ENCODE peak calls at places on chromosome 15, in six cellular contexts. G, S, A, V, B and Y are unnamed samples.

GRCh38 chr15:95252404-95252803 is 1021.0 kb downstream of the MCTP2 start:
- DNase-seq in S (peak), A (no peak), V (no peak), B (no peak), G (no peak), Y (no peak)

GRCh38 chr15:38299216-38299615 is 46.6 kb downstream of the SPRED1 start:
- DNase-seq in V (no peak), G (no peak), B (no peak), S (no peak), A (no peak), Y (no peak)

GRCh38 chr15:41581110-41581509 is 22.1 kb downstream of the TYRO3 start:
- DNase-seq in G (no peak), S (peak), B (no peak), A (peak), V (no peak), Y (no peak)

GRCh38 chr15:100256096-100256984 is 85.4 kb downstream of the ADAMTS17 start:
- DNase-seq in S (no peak), A (no peak), B (no peak), G (no peak), V (no peak), Y (no peak)

GRCh38 chr15:66767370-66767769 is 65.3 kb downstream of the SMAD6 start:
- DNase-seq in G (no peak), B (no peak), V (no peak), S (no peak), A (no peak), Y (no peak)

GRCh38 chr15:72474466-72474911 is 359 bp downstream of the ARIH1 start:
- DNase-seq in G (no peak), V (peak), S (no peak), A (no peak), B (no peak), Y (no peak)

GRCh38 chr15:73994912-73995622 is 551 bp downstream of the PML start:
- DNase-seq in B (no peak), G (no peak), S (no peak), A (no peak), V (no peak), Y (no peak)

GRCh38 chr15:81504170-81504905 is 130.3 kb upstream of the TMC3 start:
- DNase-seq in V (no peak), B (no peak), A (no peak), S (peak), G (no peak), Y (no peak)

GRCh38 chr15:78070049-78070698 is 7.3 kb downstream of the TBC1D2B start:
- DNase-seq in S (peak), A (no peak), G (no peak), V (no peak), B (no peak), Y (no peak)

GRCh38 chr15:57541805-57542504 is 49.7 kb upstream of the MYZAP start:
- DNase-seq in A (peak), S (peak), V (peak), G (no peak), B (no peak), Y (no peak)

GRCh38 chr15:65132841-65133549 is 613 bp downstream of the PDCD7 start:
- DNase-seq in B (no peak), V (peak), S (peak), G (no peak), A (peak), Y (no peak)

GRCh38 chr15:45181491-45182285 is 6.1 kb downstream of the SHF start:
- DNase-seq in G (no peak), B (no peak), A (no peak), V (peak), S (no peak), Y (no peak)

GRCh38 chr15:66387176-66388056 is 704 bp downstream of the MAP2K1 start:
- DNase-seq in V (peak), A (peak), B (no peak), S (peak), G (no peak), Y (no peak)

GRCh38 chr15:73328986-73329385 is 39.8 kb downstream of the HCN4 start:
- DNase-seq in G (no peak), B (no peak), A (no peak), V (no peak), S (no peak), Y (no peak)

GRCh38 chr15:63759752-63760151 is 74.0 kb downstream of the HERC1 start:
- DNase-seq in V (peak), B (no peak), G (no peak), A (no peak), S (no peak), Y (no peak)

GRCh38 chr15:95559875-95560394 is 770.6 kb upstream of the NR2F2 start:
- DNase-seq in B (peak), A (peak), G (peak), S (peak), V (no peak), Y (no peak)

GRCh38 chr15:59283717-59284336 is 77.2 kb downstream of the LDHAL6B start:
- DNase-seq in V (no peak), G (peak), B (no peak), S (peak), A (peak), Y (no peak)

GRCh38 chr15:38193496-38193895 is 59.1 kb upstream of the SPRED1 start:
- DNase-seq in A (no peak), G (no peak), S (peak), B (no peak), V (no peak), Y (no peak)

GRCh38 chr15:26772588-26773484 is at the start of gene GABRB3:
- DNase-seq in B (no peak), S (no peak), V (peak), G (no peak), A (peak), Y (no peak)

GRCh38 chr15:64460737-64461576 is 579 bp downstream of the ZNF609 start:
- DNase-seq in V (peak), G (no peak), A (peak), B (peak), S (peak), Y (no peak)

GRCh38 chr15:96330064-96330449 is 443 bp upstream of the NR2F2 start:
- DNase-seq in G (no peak), S (peak), V (no peak), A (peak), B (no peak), Y (no peak)

GRCh38 chr15:71892335-71892734 is 82.0 kb downstream of the NR2E3 start:
- DNase-seq in A (no peak), B (no peak), S (no peak), V (no peak), G (no peak), Y (no peak)

GRCh38 chr15:92603743-92604470 is 51.7 kb downstream of the FAM174B start:
- DNase-seq in A (no peak), V (no peak), B (no peak), S (peak), G (no peak), Y (no peak)

GRCh38 chr15:98717942-98718341 is 69.6 kb downstream of the IGF1R start:
- DNase-seq in S (no peak), G (no peak), A (no peak), B (no peak), V (no peak), Y (no peak)

GRCh38 chr15:52797625-52798501 is 7.7 kb upstream of the ONECUT1 start:
- DNase-seq in A (no peak), S (no peak), G (no peak), B (no peak), V (no peak), Y (no peak)

GRCh38 chr15:101022876-101023275 is 103.7 kb downstream of the LRRK1 start:
- DNase-seq in S (no peak), A (no peak), G (no peak), V (no peak), B (no peak), Y (no peak)

GRCh38 chr15:75947117-75947516 is 43.4 kb downstream of the FBXO22 start:
- DNase-seq in B (peak), V (no peak), G (peak), S (peak), A (peak), Y (no peak)

GRCh38 chr15:36878745-36879262 is 221.5 kb downstream of the MEIS2 start:
- DNase-seq in B (no peak), A (no peak), G (no peak), S (no peak), V (no peak), Y (no peak)

GRCh38 chr15:36879568-36880225 is 220.7 kb downstream of the MEIS2 start:
- DNase-seq in V (no peak), S (no peak), B (no peak), A (no peak), G (no peak), Y (no peak)

GRCh38 chr15:36880913-36881290 is 219.4 kb downstream of the MEIS2 start:
- DNase-seq in S (no peak), A (no peak), B (no peak), G (no peak), V (no peak), Y (no peak)

GRCh38 chr15:36882487-36883108 is 217.8 kb downstream of the MEIS2 start:
- DNase-seq in G (no peak), A (no peak), S (peak), B (no peak), V (no peak), Y (no peak)

DNA sequence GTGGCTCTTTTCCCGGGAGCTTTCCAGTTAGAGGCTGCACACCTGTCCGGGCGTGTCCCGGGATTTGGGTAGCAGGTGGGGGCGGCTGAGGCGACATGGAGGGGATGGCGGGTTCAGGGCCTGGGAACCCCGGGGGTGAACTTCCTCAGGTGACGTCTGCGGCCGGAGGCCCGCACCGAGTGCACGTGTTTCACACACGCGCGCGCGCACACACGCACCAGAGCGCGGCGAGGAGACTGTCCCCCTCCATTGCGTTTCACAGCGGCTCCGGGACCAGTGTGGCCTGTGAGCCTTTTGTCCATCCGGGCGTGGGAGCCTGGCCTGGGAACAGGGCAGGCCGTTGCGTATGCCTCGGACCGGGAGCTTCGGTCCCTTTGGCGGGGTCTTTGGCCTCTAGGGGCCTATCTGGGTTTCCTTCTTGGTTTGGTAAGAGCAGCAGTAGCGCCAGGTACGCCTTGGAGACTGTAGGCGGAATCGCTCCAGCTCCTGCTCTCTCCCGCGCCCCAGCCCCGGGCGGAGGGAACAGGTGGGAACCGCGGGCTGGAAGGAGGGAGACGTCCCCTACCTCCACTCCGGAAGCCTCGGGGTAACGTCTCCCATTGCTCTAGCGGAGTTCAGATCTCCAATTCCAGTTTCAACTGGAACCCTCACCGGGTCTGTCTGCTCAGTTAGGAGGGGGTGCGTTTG is 220.0 kb downstream of the MEIS2 start:
- DNase-seq in G (no peak), B (no peak), S (no peak), A (no peak), V (no peak), Y (no peak)
- TF ChIP-seq CTCF in G (no peak), B (no peak), S (no peak), A (no peak), V (no peak), Y (no peak)

GRCh38 chr15:85667491-85668424 is 127.0 kb downstream of the KLHL25 start:
- DNase-seq in B (peak), V (no peak), A (peak), S (peak), G (peak), Y (no peak)
- H3K4me3 ChIP-seq in B (no peak), V (no peak), A (peak), S (no peak), G (no peak), Y (no peak)

GRCh38 chr15:80459380-80459779 is 55.2 kb downstream of the ARNT2 start:
- DNase-seq in V (no peak), B (no peak), A (no peak), S (no peak), G (no peak), Y (no peak)

GRCh38 chr15:80462836-80463512 is 58.8 kb downstream of the ARNT2 start:
- DNase-seq in G (no peak), S (no peak), V (no peak), A (no peak), B (no peak), Y (no peak)

GRCh38 chr15:80462111-80462510 is 57.9 kb downstream of the ARNT2 start:
- DNase-seq in S (no peak), A (no peak), B (no peak), V (no peak), G (no peak), Y (no peak)

GRCh38 chr15:80464952-80465645 is 60.9 kb downstream of the ARNT2 start:
- DNase-seq in S (no peak), B (no peak), G (no peak), A (no peak), V (no peak), Y (no peak)

GRCh38 chr15:80461370-80462060 is 57.3 kb downstream of the ARNT2 start:
- DNase-seq in S (no peak), B (no peak), V (no peak), G (no peak), A (no peak), Y (no peak)
- TF ChIP-seq CTCF in S (no peak), B (no peak), V (no peak), G (no peak), A (no peak), Y (no peak)

GRCh38 chr15:33311312-33311971 is 675 bp downstream of the RYR3 start:
- DNase-seq in S (no peak), B (no peak), V (no peak), A (no peak), G (no peak), Y (no peak)
- H3K4me3 ChIP-seq in S (no peak), B (peak), V (no peak), A (peak), G (peak), Y (no peak)

DNA sequence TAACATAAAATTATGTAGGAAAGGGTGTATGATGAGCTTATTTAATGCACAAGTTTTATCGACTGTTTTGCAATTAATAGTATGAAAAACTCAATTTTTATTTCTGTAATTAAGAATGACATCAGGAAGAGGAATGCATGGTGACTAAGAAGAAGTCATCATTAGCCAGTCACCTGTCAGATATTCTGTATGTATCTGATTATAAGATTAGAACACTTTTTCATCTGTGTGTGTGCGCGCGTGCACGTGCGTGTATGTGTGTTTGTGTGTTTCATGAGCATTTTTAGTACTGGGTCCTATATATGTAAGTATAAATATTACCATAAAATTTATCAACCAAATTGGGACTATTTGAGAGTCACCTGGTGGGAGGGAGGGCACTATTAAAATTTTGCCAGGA is 5.0 kb upstream of the ABHD2 start:
- DNase-seq in G (no peak), S (peak), B (no peak), V (no peak), A (no peak), Y (no peak)
- TF ChIP-seq CTCF in G (no peak), S (no peak), B (no peak), V (no peak), A (no peak), Y (no peak)

GRCh38 chr15:62054979-62055378 is 5.3 kb downstream of the VPS13C start:
- DNase-seq in A (no peak), G (no peak), S (no peak), V (no peak), B (no peak), Y (no peak)

GRCh38 chr15:62052714-62053113 is 7.5 kb downstream of the VPS13C start:
- DNase-seq in B (no peak), A (no peak), S (no peak), V (no peak), G (no peak), Y (no peak)

GRCh38 chr15:62050118-62050517 is 10.1 kb downstream of the VPS13C start:
- DNase-seq in A (no peak), V (no peak), S (no peak), B (no peak), G (no peak), Y (no peak)

GRCh38 chr15:62051166-62051565 is 9.1 kb downstream of the VPS13C start:
- DNase-seq in V (no peak), A (no peak), G (no peak), B (no peak), S (no peak), Y (no peak)

GRCh38 chr15:62053439-62054085 is 6.7 kb downstream of the VPS13C start:
- DNase-seq in B (no peak), S (no peak), G (no peak), V (no peak), A (no peak), Y (no peak)
- H3K4me3 ChIP-seq in B (no peak), S (no peak), G (no peak), V (no peak), A (no peak), Y (no peak)